ENCODE peak calls at places on chromosomes 4 and X, in ten cellular contexts. One of them, this sample, is unnamed.

GRCh38 chr4:46390353-46391058 is 578 bp upstream of the GABRA2 start:
- DNase-seq in fibroblast of lung: no peak
- DNase-seq in bronchial epithelial cell: no peak
- DNase-seq in neuronal stem cell: peak; percentile 27
- DNase-seq in cardiac muscle cell: no peak
- DNase-seq in HL-60: no peak
- DNase-seq in OCI-LY7: no peak
- DNase-seq in tibial nerve: no peak
- DNase-seq in lung: no peak
- DNase-seq in skeletal muscle cell: no peak
- DNase-seq in this sample: no peak

GRCh38 chr4:56410247-56410646 is 23.0 kb upstream of the AASDH start:
- DNase-seq in skeletal muscle cell: peak; percentile 87
- DNase-seq in lung: peak; percentile 67
- DNase-seq in bronchial epithelial cell: peak; percentile 99
- DNase-seq in fibroblast of lung: peak; percentile 98
- DNase-seq in tibial nerve: peak; percentile 78
- DNase-seq in OCI-LY7: no peak
- DNase-seq in HL-60: no peak
- DNase-seq in neuronal stem cell: peak; percentile 85
- DNase-seq in cardiac muscle cell: peak; percentile 52
- DNase-seq in this sample: no peak

GRCh38 chrX:97159916-97160800 is 276.4 kb downstream of the RPA4 start:
- DNase-seq in fibroblast of lung: no peak
- DNase-seq in lung: no peak
- DNase-seq in skeletal muscle cell: no peak
- DNase-seq in bronchial epithelial cell: no peak
- DNase-seq in cardiac muscle cell: no peak
- DNase-seq in HL-60: no peak
- DNase-seq in OCI-LY7: no peak
- DNase-seq in tibial nerve: no peak
- DNase-seq in neuronal stem cell: peak; percentile 11
- DNase-seq in this sample: no peak

GRCh38 chr4:139584784-139585183 is 28.8 kb upstream of the SETD7 start:
- DNase-seq in neuronal stem cell: no peak
- DNase-seq in OCI-LY7: no peak
- DNase-seq in tibial nerve: no peak
- DNase-seq in skeletal muscle cell: no peak
- DNase-seq in lung: no peak
- DNase-seq in HL-60: no peak
- DNase-seq in fibroblast of lung: peak; percentile 43
- DNase-seq in bronchial epithelial cell: peak; percentile 37
- DNase-seq in cardiac muscle cell: no peak
- DNase-seq in this sample: no peak

GRCh38 chrX:57977992-57978391 is 67.7 kb upstream of the ZXDA start:
- DNase-seq in skeletal muscle cell: no peak
- DNase-seq in tibial nerve: no peak
- DNase-seq in bronchial epithelial cell: no peak
- DNase-seq in fibroblast of lung: no peak
- DNase-seq in OCI-LY7: peak; percentile 1
- DNase-seq in lung: no peak
- DNase-seq in HL-60: no peak
- DNase-seq in cardiac muscle cell: no peak
- DNase-seq in neuronal stem cell: no peak
- DNase-seq in this sample: no peak

GRCh38 chrX:102129473-102129872 is 4.0 kb downstream of the TCEAL2 start:
- DNase-seq in HL-60: no peak
- DNase-seq in neuronal stem cell: no peak
- DNase-seq in skeletal muscle cell: no peak
- DNase-seq in cardiac muscle cell: no peak
- DNase-seq in bronchial epithelial cell: peak; percentile 20
- DNase-seq in OCI-LY7: peak; percentile 1
- DNase-seq in fibroblast of lung: no peak
- DNase-seq in tibial nerve: no peak
- DNase-seq in lung: no peak
- DNase-seq in this sample: no peak

GRCh38 chr4:165700855-165701254 is 172.2 kb upstream of the TLL1 start:
- DNase-seq in lung: no peak
- DNase-seq in skeletal muscle cell: no peak
- DNase-seq in OCI-LY7: peak; percentile 4
- DNase-seq in HL-60: no peak
- DNase-seq in neuronal stem cell: no peak
- DNase-seq in tibial nerve: no peak
- DNase-seq in bronchial epithelial cell: peak; percentile 33
- DNase-seq in fibroblast of lung: no peak
- DNase-seq in cardiac muscle cell: no peak
- DNase-seq in this sample: no peak

GRCh38 chrX:7515681-7516413 is 327.1 kb upstream of the VCX start:
- DNase-seq in HL-60: no peak
- DNase-seq in cardiac muscle cell: no peak
- DNase-seq in fibroblast of lung: no peak
- DNase-seq in skeletal muscle cell: no peak
- DNase-seq in OCI-LY7: no peak
- DNase-seq in neuronal stem cell: no peak
- DNase-seq in bronchial epithelial cell: peak; percentile 70
- DNase-seq in tibial nerve: no peak
- DNase-seq in lung: no peak
- DNase-seq in this sample: no peak

GRCh38 chrX:133994576-133994975 is 9.2 kb upstream of the GPC3 start:
- DNase-seq in cardiac muscle cell: no peak
- DNase-seq in tibial nerve: no peak
- DNase-seq in lung: no peak
- DNase-seq in HL-60: no peak
- DNase-seq in OCI-LY7: no peak
- DNase-seq in skeletal muscle cell: no peak
- DNase-seq in bronchial epithelial cell: no peak
- DNase-seq in neuronal stem cell: no peak
- DNase-seq in fibroblast of lung: no peak
- DNase-seq in this sample: no peak

GRCh38 chrX:29661290-29661689 is 554.1 kb upstream of the MAGEB2 start:
- DNase-seq in lung: no peak
- DNase-seq in OCI-LY7: no peak
- DNase-seq in bronchial epithelial cell: peak; percentile 33
- DNase-seq in tibial nerve: no peak
- DNase-seq in neuronal stem cell: no peak
- DNase-seq in skeletal muscle cell: no peak
- DNase-seq in HL-60: no peak
- DNase-seq in fibroblast of lung: peak; percentile 83
- DNase-seq in cardiac muscle cell: no peak
- DNase-seq in this sample: no peak

DNA sequence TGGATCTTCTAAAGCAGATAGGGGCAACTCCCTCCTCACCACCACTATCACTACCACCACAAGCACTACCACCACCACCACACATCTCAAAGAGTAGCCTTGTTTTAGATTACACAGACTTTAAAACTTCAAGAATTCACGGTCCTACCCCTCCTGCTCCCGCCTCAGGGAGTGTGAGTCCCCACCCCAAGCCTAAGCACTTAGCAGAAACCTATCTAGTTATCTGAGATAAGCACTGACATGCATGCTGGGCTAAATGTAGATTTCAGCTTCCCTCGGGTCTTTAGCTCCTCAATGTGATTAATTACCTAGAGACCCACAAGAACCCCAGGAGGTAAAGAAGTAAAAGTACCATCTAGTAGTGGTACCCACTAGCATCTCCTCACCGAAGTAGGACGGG is 775 bp downstream of the AMOT start:
- DNase-seq in tibial nerve: no peak
- DNase-seq in fibroblast of lung: no peak
- DNase-seq in bronchial epithelial cell: no peak
- DNase-seq in HL-60: no peak
- DNase-seq in lung: no peak
- DNase-seq in cardiac muscle cell: no peak
- DNase-seq in OCI-LY7: no peak
- DNase-seq in skeletal muscle cell: no peak
- DNase-seq in neuronal stem cell: no peak
- DNase-seq in this sample: no peak
- H3K4me3 ChIP-seq in tibial nerve: peak overlapping the region; percentile 60
- H3K4me3 ChIP-seq in fibroblast of lung: peak overlapping the region; percentile 77
- H3K4me3 ChIP-seq in bronchial epithelial cell: no peak overlapping the region
- H3K4me3 ChIP-seq in HL-60: no peak overlapping the region
- H3K4me3 ChIP-seq in lung: peak overlapping the region; percentile 65
- H3K4me3 ChIP-seq in cardiac muscle cell: peak overlapping the region; percentile 93
- H3K4me3 ChIP-seq in OCI-LY7: peak overlapping the region; percentile 77
- H3K4me3 ChIP-seq in skeletal muscle cell: peak overlapping the region; percentile 64
- H3K4me3 ChIP-seq in neuronal stem cell: peak overlapping the region; percentile 80
- H3K4me3 ChIP-seq in this sample: no peak overlapping the region

GRCh38 chr4:83850435-83850834 is 314.5 kb downstream of the GPAT3 start:
- DNase-seq in cardiac muscle cell: peak; percentile 5
- DNase-seq in lung: no peak
- DNase-seq in bronchial epithelial cell: no peak
- DNase-seq in skeletal muscle cell: no peak
- DNase-seq in neuronal stem cell: no peak
- DNase-seq in HL-60: no peak
- DNase-seq in OCI-LY7: no peak
- DNase-seq in fibroblast of lung: peak; percentile 83
- DNase-seq in tibial nerve: no peak
- DNase-seq in this sample: no peak

GRCh38 chr4:83852085-83852451 is 316.2 kb downstream of the GPAT3 start:
- DNase-seq in lung: no peak
- DNase-seq in bronchial epithelial cell: peak; percentile 88
- DNase-seq in skeletal muscle cell: peak; percentile 41
- DNase-seq in HL-60: no peak
- DNase-seq in neuronal stem cell: no peak
- DNase-seq in fibroblast of lung: peak; percentile 92
- DNase-seq in tibial nerve: no peak
- DNase-seq in OCI-LY7: no peak
- DNase-seq in cardiac muscle cell: no peak
- DNase-seq in this sample: no peak

GRCh38 chr4:83851261-83852084 is 315.6 kb downstream of the GPAT3 start:
- DNase-seq in neuronal stem cell: no peak
- DNase-seq in bronchial epithelial cell: peak; percentile 61
- DNase-seq in HL-60: no peak
- DNase-seq in skeletal muscle cell: no peak
- DNase-seq in cardiac muscle cell: peak; percentile 5
- DNase-seq in tibial nerve: no peak
- DNase-seq in fibroblast of lung: peak; percentile 88
- DNase-seq in OCI-LY7: no peak
- DNase-seq in lung: no peak
- DNase-seq in this sample: no peak

GRCh38 chr4:83858121-83858520 is 322.2 kb downstream of the GPAT3 start:
- DNase-seq in skeletal muscle cell: no peak
- DNase-seq in OCI-LY7: no peak
- DNase-seq in lung: no peak
- DNase-seq in tibial nerve: no peak
- DNase-seq in fibroblast of lung: no peak
- DNase-seq in neuronal stem cell: no peak
- DNase-seq in HL-60: no peak
- DNase-seq in bronchial epithelial cell: no peak
- DNase-seq in cardiac muscle cell: no peak
- DNase-seq in this sample: no peak

DNA sequence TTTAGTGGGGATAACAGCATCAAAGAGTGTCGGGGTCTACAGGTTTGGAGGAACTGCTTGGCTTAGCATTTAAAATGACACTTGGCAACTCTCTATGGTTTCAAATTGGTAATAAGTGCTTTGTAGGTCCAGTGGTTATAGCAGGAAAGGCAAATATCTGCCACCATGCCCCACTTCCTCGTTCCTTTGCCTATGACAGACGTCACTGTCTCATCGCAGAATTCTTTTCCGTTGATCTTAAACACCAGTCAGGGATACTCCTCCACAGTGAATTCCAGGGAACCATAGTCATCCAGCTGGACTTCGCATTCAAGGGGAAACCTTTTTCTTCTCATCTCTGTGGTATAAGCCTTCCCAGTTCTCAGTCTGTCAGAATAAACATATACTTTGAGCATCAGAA is 319.1 kb downstream of the GPAT3 start:
- DNase-seq in tibial nerve: no peak
- DNase-seq in fibroblast of lung: peak; percentile 99
- DNase-seq in HL-60: no peak
- DNase-seq in lung: no peak
- DNase-seq in skeletal muscle cell: peak; percentile 82
- DNase-seq in neuronal stem cell: no peak
- DNase-seq in OCI-LY7: no peak
- DNase-seq in cardiac muscle cell: no peak
- DNase-seq in bronchial epithelial cell: peak; percentile 95
- DNase-seq in this sample: no peak
- H3K4me3 ChIP-seq in tibial nerve: no peak overlapping the region
- H3K4me3 ChIP-seq in fibroblast of lung: no peak overlapping the region
- H3K4me3 ChIP-seq in HL-60: no peak overlapping the region
- H3K4me3 ChIP-seq in lung: no peak overlapping the region
- H3K4me3 ChIP-seq in skeletal muscle cell: no peak overlapping the region
- H3K4me3 ChIP-seq in neuronal stem cell: no peak overlapping the region
- H3K4me3 ChIP-seq in OCI-LY7: no peak overlapping the region
- H3K4me3 ChIP-seq in cardiac muscle cell: no peak overlapping the region
- H3K4me3 ChIP-seq in bronchial epithelial cell: no peak overlapping the region
- H3K4me3 ChIP-seq in this sample: no peak overlapping the region

GRCh38 chrX:44344194-44344593 is 722 bp upstream of the EFHC2 start:
- DNase-seq in lung: peak; percentile 35
- DNase-seq in cardiac muscle cell: no peak
- DNase-seq in fibroblast of lung: no peak
- DNase-seq in tibial nerve: peak; percentile 4
- DNase-seq in bronchial epithelial cell: peak; percentile 2
- DNase-seq in HL-60: no peak
- DNase-seq in neuronal stem cell: no peak
- DNase-seq in skeletal muscle cell: no peak
- DNase-seq in OCI-LY7: no peak
- DNase-seq in this sample: no peak
- H3K4me3 ChIP-seq in lung: no peak overlapping the region
- H3K4me3 ChIP-seq in cardiac muscle cell: no peak overlapping the region
- H3K4me3 ChIP-seq in fibroblast of lung: no peak overlapping the region
- H3K4me3 ChIP-seq in tibial nerve: peak overlapping the region; percentile 47
- H3K4me3 ChIP-seq in bronchial epithelial cell: no peak overlapping the region
- H3K4me3 ChIP-seq in HL-60: peak overlapping the region; percentile 30
- H3K4me3 ChIP-seq in neuronal stem cell: no peak overlapping the region
- H3K4me3 ChIP-seq in skeletal muscle cell: no peak overlapping the region
- H3K4me3 ChIP-seq in OCI-LY7: no peak overlapping the region
- H3K4me3 ChIP-seq in this sample: no peak overlapping the region

DNA sequence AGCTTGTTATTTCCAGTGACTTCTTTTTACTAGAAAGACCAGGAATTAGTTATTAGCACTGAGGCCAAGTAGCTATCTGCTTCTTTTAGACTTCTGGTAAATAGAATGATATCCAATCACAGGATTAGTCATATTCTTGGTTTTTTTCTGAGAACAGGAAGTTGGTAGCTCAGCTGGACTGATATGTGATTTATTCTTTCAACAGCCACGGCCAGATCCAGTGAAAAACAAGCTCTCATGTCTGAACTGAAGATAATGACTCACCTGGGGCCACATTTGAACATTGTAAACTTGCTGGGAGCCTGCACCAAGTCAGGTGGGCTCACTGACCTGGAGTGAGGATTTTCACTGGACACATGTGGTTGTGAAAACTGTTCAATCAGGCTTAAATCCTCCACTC is 48.6 kb downstream of the PDGFRA start:
- DNase-seq in bronchial epithelial cell: peak; percentile 93
- DNase-seq in cardiac muscle cell: no peak
- DNase-seq in lung: no peak
- DNase-seq in skeletal muscle cell: peak; percentile 28
- DNase-seq in neuronal stem cell: no peak
- DNase-seq in tibial nerve: no peak
- DNase-seq in OCI-LY7: no peak
- DNase-seq in fibroblast of lung: peak; percentile 91
- DNase-seq in HL-60: no peak
- DNase-seq in this sample: no peak
- H3K4me3 ChIP-seq in bronchial epithelial cell: no peak overlapping the region
- H3K4me3 ChIP-seq in cardiac muscle cell: no peak overlapping the region
- H3K4me3 ChIP-seq in lung: no peak overlapping the region
- H3K4me3 ChIP-seq in skeletal muscle cell: no peak overlapping the region
- H3K4me3 ChIP-seq in neuronal stem cell: no peak overlapping the region
- H3K4me3 ChIP-seq in tibial nerve: no peak overlapping the region
- H3K4me3 ChIP-seq in OCI-LY7: no peak overlapping the region
- H3K4me3 ChIP-seq in fibroblast of lung: no peak overlapping the region
- H3K4me3 ChIP-seq in HL-60: no peak overlapping the region
- H3K4me3 ChIP-seq in this sample: no peak overlapping the region

This sample was measured in GM12864.